ENCODE peak calls at places on chromosome 18, in six cellular contexts. O is DMS153; A is GDM1; W is NCI-H524; R is stimulated activated CD4-positive, alpha-beta T cell treated with anti-CD3 and anti-CD28 coated beads, Interleukin-1b, Interleukin-23, amount 100 ng/mL, for 24 hours; Y is HCEC 1CT. F is an unnamed sample.

GRCh38 chr18:27108842-27109241 is 76.3 kb downstream of the CHST9 start:
- DNase-seq in O (no peak), A (no peak), W (no peak), R (no peak), Y (no peak), F (no peak)

GRCh38 chr18:34023471-34023870 is 201.2 kb downstream of the NOL4 start:
- DNase-seq in O (no peak), A (no peak), W (no peak), R (no peak), Y (no peak), F (no peak)

GRCh38 chr18:62912885-62913284 is 197.5 kb downstream of the PHLPP1 start:
- DNase-seq in O (no peak), A (no peak), W (no peak), R (no peak), Y (no peak), F (no peak)

GRCh38 chr18:24064701-24065100 is 50.1 kb downstream of the TTC39C start:
- DNase-seq in O (no peak), A (no peak), W (no peak), R (no peak), Y (no peak), F (no peak)

GRCh38 chr18:13003466-13003896 is 12.3 kb downstream of the CEP192 start:
- DNase-seq in O (no peak), A (peak; percentile 5), W (peak; percentile 71), R (no peak), Y (peak; percentile 63), F (peak; percentile 69)

GRCh38 chr18:38552729-38553411 is 987.3 kb upstream of the CELF4 start:
- DNase-seq in O (no peak), A (no peak), W (no peak), R (no peak), Y (no peak), F (no peak)

GRCh38 chr18:57728941-57729511 is 74.1 kb downstream of the ATP8B1 start:
- DNase-seq in O (no peak), A (no peak), W (no peak), R (no peak), Y (peak; percentile 54), F (peak; percentile 77)

GRCh38 chr18:55338955-55339662 is 248.9 kb downstream of the TCF4 start:
- DNase-seq in O (peak; percentile 9), A (no peak), W (peak; percentile 43), R (no peak), Y (peak; percentile 24), F (no peak)

GRCh38 chr18:42746794-42747193 is 368.7 kb downstream of the RIT2 start:
- DNase-seq in O (no peak), A (no peak), W (no peak), R (no peak), Y (no peak), F (no peak)

GRCh38 chr18:76264073-76264472 is 231.0 kb downstream of the ZNF516 start:
- DNase-seq in O (no peak), A (no peak), W (no peak), R (no peak), Y (no peak), F (no peak)

GRCh38 chr18:79799619-79800352 is 2.0 kb downstream of the KCNG2 start:
- DNase-seq in O (no peak), A (no peak), W (no peak), R (no peak), Y (no peak), F (no peak)

GRCh38 chr18:35019929-35020328 is 21.3 kb upstream of the MAPRE2 start:
- DNase-seq in O (no peak), A (no peak), W (no peak), R (no peak), Y (no peak), F (no peak)

GRCh38 chr18:37987901-37988300 is 422.3 kb upstream of the CELF4 start:
- DNase-seq in O (peak; percentile 99), A (no peak), W (no peak), R (no peak), Y (no peak), F (no peak)

GRCh38 chr18:67733094-67733493 is 216.6 kb upstream of the DSEL start:
- DNase-seq in O (no peak), A (no peak), W (no peak), R (no peak), Y (peak; percentile 83), F (no peak)

GRCh38 chr18:76958692-76959341 is 136.5 kb downstream of the ZNF236 start:
- DNase-seq in O (peak; percentile 62), A (no peak), W (no peak), R (no peak), Y (no peak), F (no peak)

GRCh38 chr18:12766986-12767433 is 64.2 kb downstream of the PSMG2 start:
- DNase-seq in O (no peak), A (no peak), W (no peak), R (no peak), Y (no peak), F (no peak)

GRCh38 chr18:40676676-40677075 is 1278.4 kb upstream of the PIK3C3 start:
- DNase-seq in O (no peak), A (no peak), W (no peak), R (no peak), Y (no peak), F (no peak)

GRCh38 chr18:13028869-13029268 is 37.7 kb downstream of the CEP192 start:
- DNase-seq in O (no peak), A (no peak), W (no peak), R (no peak), Y (no peak), F (no peak)

GRCh38 chr18:58549814-58550339 is 79.0 kb downstream of the ALPK2 start:
- DNase-seq in O (no peak), A (no peak), W (no peak), R (no peak), Y (no peak), F (no peak)

F was measured in Caki2.